ENCODE peak calls at places on chromosome 2, in six cellular contexts. I is endothelial cell, D is brain microvascular endothelial cell, J is mucosa of descending colon, H is PC-3, P is GM13977. M is an unnamed sample.

GRCh38 chr2:11764359-11764758 is 17.9 kb downstream of the LPIN1 start:
- DNase-seq in H (no peak), P (no peak), I (no peak), D (no peak), J (peak), M (no peak)

GRCh38 chr2:65351234-65351947 is 81.0 kb downstream of the SPRED2 start:
- DNase-seq in D (peak), P (no peak), I (no peak), J (no peak), H (no peak), M (no peak)

GRCh38 chr2:120667981-120668380 is 67.7 kb upstream of the GLI2 start:
- DNase-seq in D (no peak), P (no peak), H (peak), J (no peak), I (no peak), M (no peak)

GRCh38 chr2:108436976-108437375 is 12.0 kb upstream of the GCC2 start:
- DNase-seq in D (no peak), J (no peak), I (no peak), P (no peak), H (no peak), M (no peak)

GRCh38 chr2:112821142-112821541 is 15.4 kb downstream of the IL1B start:
- DNase-seq in H (no peak), I (no peak), J (no peak), P (peak), D (no peak), M (peak)

GRCh38 chr2:215207791-215208367 is 69.5 kb upstream of the ABCA12 start:
- DNase-seq in H (no peak), D (no peak), I (no peak), J (no peak), P (no peak), M (no peak)

GRCh38 chr2:168912466-168913170 is 11.5 kb downstream of the G6PC2 start:
- DNase-seq in I (peak), P (no peak), D (no peak), H (peak), J (no peak), M (no peak)

GRCh38 chr2:120177011-120177621 is 46.1 kb downstream of the TMEM185B start:
- DNase-seq in D (no peak), I (no peak), J (peak), H (no peak), P (peak), M (peak)

GRCh38 chr2:214966420-214966819 is 156.9 kb upstream of the BARD1 start:
- DNase-seq in P (no peak), D (no peak), J (no peak), I (no peak), H (no peak), M (no peak)

GRCh38 chr2:177038772-177039484 is 173.7 kb upstream of the HNRNPA3 start:
- DNase-seq in I (no peak), J (no peak), D (no peak), P (no peak), H (no peak), M (no peak)

GRCh38 chr2:58039170-58039611 is 7.4 kb upstream of the VRK2 start:
- DNase-seq in D (peak), I (no peak), P (no peak), H (no peak), J (no peak), M (peak)

GRCh38 chr2:85430780-85431601 is 12.5 kb downstream of the SH2D6 start:
- DNase-seq in D (no peak), J (no peak), I (no peak), H (no peak), P (no peak), M (no peak)

GRCh38 chr2:166375736-166376487 is at the start of gene SCN9A:
- DNase-seq in D (peak), I (peak), J (peak), H (peak), P (peak), M (no peak)

GRCh38 chr2:237075749-237076599 is 9.7 kb upstream of the COPS8 start:
- DNase-seq in I (no peak), D (no peak), H (peak), J (no peak), P (no peak), M (no peak)

GRCh38 chr2:164671664-164672396 is 50.5 kb upstream of the GRB14 start:
- DNase-seq in P (no peak), I (no peak), D (peak), H (no peak), J (no peak), M (no peak)

GRCh38 chr2:205216092-205216491 is 466.2 kb upstream of the NRP2 start:
- DNase-seq in H (peak), D (no peak), P (no peak), J (no peak), I (no peak), M (no peak)

GRCh38 chr2:228709788-228710371 is 528.4 kb upstream of the SPHKAP start:
- DNase-seq in J (no peak), I (no peak), D (no peak), P (no peak), H (peak), M (no peak)

GRCh38 chr2:200703132-200703925 is 108.4 kb upstream of the BZW1 start:
- DNase-seq in P (no peak), D (peak), I (peak), H (peak), J (no peak), M (no peak)

GRCh38 chr2:71700041-71700879 is 246.9 kb downstream of the DYSF start:
- DNase-seq in I (no peak), D (no peak), H (no peak), J (no peak), P (no peak), M (no peak)

GRCh38 chr2:218726004-218726574 is 15.5 kb downstream of the TTLL4 start:
- DNase-seq in P (no peak), J (no peak), H (no peak), I (no peak), D (no peak), M (no peak)

GRCh38 chr2:161952722-161953322 is 121.2 kb downstream of the DPP4 start:
- DNase-seq in H (no peak), I (no peak), D (no peak), P (no peak), J (no peak), M (no peak)

GRCh38 chr2:142935563-142936089 is 58.2 kb downstream of the KYNU start:
- DNase-seq in D (no peak), P (no peak), H (no peak), I (no peak), J (no peak), M (no peak)

GRCh38 chr2:127012868-127013267 is 94.1 kb downstream of the BIN1 start:
- DNase-seq in J (no peak), I (no peak), H (no peak), D (no peak), P (no peak), M (no peak)

GRCh38 chr2:8525582-8526402 is 156.1 kb upstream of the ID2 start:
- DNase-seq in D (peak), I (peak), P (peak), H (peak), J (peak), M (peak)

GRCh38 chr2:218805627-218806026 is 23.7 kb downstream of the CYP27A1 start:
- DNase-seq in I (no peak), H (no peak), J (no peak), D (peak), P (no peak), M (no peak)

GRCh38 chr2:119701352-119701751 is 22.4 kb downstream of the TMEM177 start:
- DNase-seq in P (no peak), I (no peak), H (no peak), D (no peak), J (no peak), M (no peak)

GRCh38 chr2:241963223-241963622 is 93.7 kb downstream of the RTP5 start:
- DNase-seq in I (no peak), H (no peak), P (no peak), J (no peak), D (no peak), M (no peak)

GRCh38 chr2:75243219-75243618 is 43.9 kb upstream of the TACR1 start:
- DNase-seq in J (no peak), I (no peak), H (no peak), P (no peak), D (no peak), M (no peak)

GRCh38 chr2:138333121-138333520 is 168.4 kb upstream of the SPOPL start:
- DNase-seq in P (no peak), D (no peak), J (no peak), I (no peak), H (no peak), M (no peak)
- TF ChIP-seq CTCF in P (no peak), D (no peak), J (no peak), I (no peak), H (no peak), M (no peak)

GRCh38 chr2:124805060-124805459 is 780.0 kb downstream of the CNTNAP5 start:
- DNase-seq in H (no peak), D (no peak), P (peak), J (no peak), I (no peak), M (peak)

GRCh38 chr2:124798551-124798950 is 773.5 kb downstream of the CNTNAP5 start:
- DNase-seq in P (no peak), J (no peak), D (no peak), H (no peak), I (no peak), M (no peak)

GRCh38 chr2:124810132-124810531 is 785.0 kb downstream of the CNTNAP5 start:
- DNase-seq in H (peak), D (no peak), P (no peak), J (no peak), I (peak), M (no peak)

DNA sequence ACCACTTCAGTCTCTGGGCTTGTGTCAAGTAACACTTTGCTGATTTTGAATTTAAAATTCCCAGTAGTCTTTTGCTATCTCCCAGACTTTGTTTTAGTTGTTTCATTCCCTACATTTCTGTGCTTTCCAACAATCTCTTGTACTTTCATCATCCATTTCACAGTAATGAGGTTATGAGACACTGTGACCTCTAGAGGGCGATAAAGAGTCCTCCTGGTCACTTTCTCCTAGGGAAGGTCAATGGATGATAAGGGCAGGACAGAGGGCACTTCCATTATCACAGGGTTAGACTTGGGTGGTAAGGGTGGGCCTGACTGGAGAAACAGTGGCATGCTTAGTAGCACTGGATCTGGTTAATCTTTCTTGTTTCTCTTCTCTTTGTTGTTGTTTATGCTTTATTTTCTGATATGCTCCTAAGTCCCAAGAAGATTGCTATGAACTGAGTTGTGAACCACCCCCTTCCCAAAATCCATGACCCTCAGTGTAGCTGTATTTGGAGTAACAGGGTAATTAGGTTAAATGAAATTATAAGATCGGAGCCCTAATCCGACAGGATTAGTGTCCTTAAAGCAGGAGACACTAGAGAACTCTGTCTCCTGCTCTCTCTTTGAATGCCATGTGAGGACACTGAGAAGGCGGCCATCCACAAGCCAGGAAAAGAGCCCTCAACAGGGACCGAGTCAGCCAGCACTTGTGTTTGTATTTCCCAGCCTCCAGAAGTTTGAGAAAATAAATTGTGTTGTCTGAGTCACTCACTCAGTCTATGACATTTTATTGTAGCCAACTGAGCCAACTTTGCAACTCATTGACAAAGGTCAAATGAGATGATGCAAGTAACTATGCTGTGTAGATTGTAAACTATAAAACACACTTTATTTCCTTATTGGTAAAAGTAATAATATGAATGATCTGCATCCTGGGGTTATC is 779.2 kb downstream of the CNTNAP5 start:
- DNase-seq in P (peak), J (no peak), H (peak), I (peak), D (no peak), M (peak)
- TF ChIP-seq CTCF in P (peak), J (peak), H (peak), I (peak), D (peak), M (peak)

GRCh38 chr2:223104741-223105140 is 52.8 kb downstream of the KCNE4 start:
- DNase-seq in H (no peak), I (no peak), P (no peak), D (no peak), J (no peak), M (no peak)

GRCh38 chr2:223108376-223109100 is 56.5 kb downstream of the KCNE4 start:
- DNase-seq in P (no peak), D (peak), J (no peak), H (no peak), I (no peak), M (no peak)

GRCh38 chr2:223104336-223104735 is 52.3 kb downstream of the KCNE4 start:
- DNase-seq in P (no peak), I (no peak), J (no peak), H (no peak), D (no peak), M (no peak)

GRCh38 chr2:223109341-223109740 is 57.4 kb downstream of the KCNE4 start:
- DNase-seq in J (no peak), D (peak), I (no peak), H (no peak), P (no peak), M (no peak)

GRCh38 chr2:223107825-223108224 is 55.8 kb downstream of the KCNE4 start:
- DNase-seq in I (no peak), D (no peak), H (no peak), J (no peak), P (no peak), M (no peak)
- TF ChIP-seq CTCF in I (no peak), D (no peak), H (no peak), J (no peak), P (no peak), M (no peak)

GRCh38 chr2:47203996-47204395 is 48.9 kb upstream of the STPG4 start:
- DNase-seq in J (no peak), D (no peak), P (no peak), H (no peak), I (no peak), M (no peak)
- TF ChIP-seq CTCF in J (no peak), D (no peak), P (no peak), H (no peak), I (no peak), M (no peak)